ENCODE peak calls at places on chromosomes 5 and 9, in four cellular contexts. J, O, P and L are unnamed samples.

GRCh38 chr5:1726469-1726865 is 73.2 kb downstream of the MRPL36 start:
- DNase-seq in O (no peak), J (no peak), P (no peak), L (no peak)

GRCh38 chr9:34046784-34047379 is 1.8 kb downstream of the UBAP2 start:
- DNase-seq in O (no peak), J (no peak), P (no peak), L (no peak)

GRCh38 chr5:115430374-115430773 is 114.2 kb downstream of the FEM1C start:
- DNase-seq in O (no peak), P (no peak), J (no peak), L (no peak)

GRCh38 chr5:172722309-172722815 is 48.6 kb downstream of the DUSP1 start:
- DNase-seq in P (no peak), J (no peak), O (no peak), L (no peak)

GRCh38 chr5:151896041-151896691 is 28.5 kb downstream of the GLRA1 start:
- DNase-seq in O (no peak), J (no peak), P (no peak), L (no peak)

GRCh38 chr5:126650463-126650862 is 49.7 kb downstream of the PHAX start:
- DNase-seq in O (no peak), P (peak), J (no peak), L (no peak)

GRCh38 chr5:61467766-61468482 is 135.9 kb downstream of the ZSWIM6 start:
- DNase-seq in P (no peak), O (no peak), J (no peak), L (no peak)

GRCh38 chr9:98974994-98975712 is 31.4 kb downstream of the COL15A1 start:
- DNase-seq in J (peak), P (peak), O (peak), L (peak)

GRCh38 chr5:157449011-157449723 is 10.8 kb upstream of the NIPAL4 start:
- DNase-seq in O (no peak), J (no peak), P (no peak), L (no peak)

GRCh38 chr5:125257057-125257970 is 510.9 kb upstream of the ZNF608 start:
- DNase-seq in P (no peak), O (no peak), J (no peak), L (no peak)

GRCh38 chr9:116323012-116323411 is 169.4 kb downstream of the PAPPA start:
- DNase-seq in P (no peak), J (no peak), O (no peak), L (no peak)

GRCh38 chr9:5825896-5826622 is 6.9 kb downstream of the ERMP1 start:
- DNase-seq in P (no peak), J (no peak), O (no peak), L (no peak)

GRCh38 chr5:143055596-143056330 is 285.6 kb downstream of the ARHGAP26 start:
- DNase-seq in J (no peak), P (no peak), O (no peak), L (no peak)

GRCh38 chr9:86508208-86508903 is 154.1 kb upstream of the TUT7 start:
- DNase-seq in O (no peak), P (no peak), J (no peak), L (no peak)

GRCh38 chr5:113295111-113295539 is 139.7 kb downstream of the TSSK1B start:
- DNase-seq in P (no peak), J (no peak), O (no peak), L (no peak)

GRCh38 chr5:113292535-113292934 is 142.3 kb downstream of the TSSK1B start:
- DNase-seq in P (no peak), J (no peak), O (no peak), L (no peak)

GRCh38 chr5:113293068-113293571 is 141.7 kb downstream of the TSSK1B start:
- DNase-seq in O (no peak), J (no peak), P (no peak), L (no peak)

GRCh38 chr5:113293613-113294340 is 141.0 kb downstream of the TSSK1B start:
- DNase-seq in P (no peak), J (no peak), O (no peak), L (no peak)

DNA sequence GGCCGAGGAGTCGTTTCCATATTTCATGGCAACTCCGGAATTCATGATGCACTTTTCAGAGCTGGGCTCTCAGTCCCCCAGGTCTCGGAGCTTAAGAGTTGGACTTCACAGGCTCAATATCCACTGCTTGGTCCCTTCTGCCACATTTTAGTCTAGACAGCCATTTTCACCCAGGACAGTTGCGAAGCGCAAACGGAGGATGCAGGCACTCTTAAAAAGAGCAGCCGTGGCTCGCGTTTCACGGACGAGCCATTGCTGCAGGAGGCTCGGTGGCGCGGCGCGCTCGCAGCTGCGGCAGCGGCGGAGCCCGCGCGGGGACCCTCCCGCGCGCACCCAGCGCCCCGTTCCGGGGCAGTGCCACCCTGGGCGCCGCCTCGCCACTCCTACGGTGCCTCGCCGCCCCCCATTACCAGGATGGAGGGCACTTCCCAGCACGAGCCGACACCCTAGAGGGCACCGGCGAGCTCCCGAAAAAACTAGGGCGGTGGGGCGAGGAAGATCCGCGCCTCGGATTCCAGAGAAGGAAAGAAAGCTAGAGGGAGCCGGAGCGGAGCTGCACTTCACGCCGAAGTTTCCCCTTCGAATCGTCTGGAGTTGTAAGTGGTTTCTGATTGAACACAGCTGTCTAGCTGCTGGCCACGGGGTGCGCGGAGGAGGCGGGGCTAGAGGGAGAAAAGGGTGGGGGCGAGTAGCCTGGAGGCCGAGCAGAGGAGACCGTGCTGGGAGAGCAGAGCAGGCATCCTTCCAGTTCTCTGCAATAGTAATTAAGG is 140.3 kb downstream of the TSSK1B start:
- DNase-seq in P (no peak), J (peak), O (peak), L (no peak)
- TF ChIP-seq CTCF in P (no peak), J (peak), O (no peak), L (peak)

DNA sequence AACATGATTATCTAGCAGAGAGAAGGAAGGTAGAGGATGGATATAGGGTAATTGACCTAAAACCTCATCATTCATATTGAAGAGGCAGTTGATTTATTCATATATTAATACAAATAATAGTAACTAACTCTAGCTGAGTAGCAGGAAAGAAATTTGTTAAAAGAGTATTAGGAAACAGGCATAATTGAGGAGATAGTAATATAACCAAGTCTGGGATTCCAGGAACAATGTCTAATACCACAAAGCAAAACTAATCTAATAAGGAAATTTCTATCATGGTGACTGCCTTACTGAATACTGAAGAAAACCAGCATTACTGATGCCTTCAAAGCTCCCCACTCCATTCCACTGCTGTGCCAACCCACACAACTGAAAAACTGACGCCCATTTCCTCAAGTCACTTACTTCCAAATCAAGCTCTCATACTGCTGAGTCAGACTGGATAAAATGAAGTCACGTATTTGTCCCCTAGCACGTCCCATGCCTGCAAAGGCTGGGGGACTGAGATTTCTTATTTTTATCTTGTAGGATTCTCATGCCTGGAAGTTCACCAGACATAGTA is 153.9 kb downstream of the SMC2 start:
- DNase-seq in O (no peak), P (no peak), J (no peak), L (no peak)
- H3K4me3 ChIP-seq in O (no peak), P (no peak), J (no peak), L (no peak)

GRCh38 chr9:131270171-131271015 is 5.9 kb downstream of the FAM78A start:
- DNase-seq in O (peak), P (no peak), J (no peak), L (no peak)
- TF ChIP-seq TCF7L2 in O (no peak), P (no peak), J (no peak), L (no peak)

DNA sequence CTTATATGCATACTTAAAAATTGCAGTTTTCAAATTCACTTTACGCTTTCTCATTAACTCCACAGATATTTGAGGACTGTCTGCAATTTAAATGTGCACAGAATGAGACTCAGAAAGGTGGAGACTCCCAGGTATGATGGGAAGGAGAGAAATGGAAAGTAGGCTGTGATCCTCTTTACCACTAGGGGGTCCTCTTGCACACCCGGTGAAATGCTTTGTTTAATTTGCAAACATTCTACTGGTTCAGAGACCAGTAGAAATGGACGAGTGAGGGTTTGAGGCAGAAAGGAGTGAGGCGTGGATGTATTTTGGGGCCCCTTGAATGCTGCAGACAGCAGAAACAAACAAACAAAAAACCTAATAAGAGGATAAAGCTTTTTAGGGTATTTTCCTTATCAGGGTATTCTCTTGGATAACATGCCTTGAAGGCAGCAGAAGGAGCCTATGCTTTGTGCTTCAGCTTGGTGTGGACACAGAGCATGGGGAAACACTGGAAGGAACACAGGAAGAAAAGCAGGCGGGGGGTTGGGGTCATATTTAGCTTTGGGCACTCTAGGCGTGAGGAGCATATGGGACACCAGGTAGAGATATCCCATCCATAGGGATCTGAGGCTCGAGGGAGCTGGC is 410.1 kb downstream of the DMRT2 start:
- DNase-seq in J (no peak), O (no peak), P (peak), L (no peak)
- TF ChIP-seq CTCF in J (peak), O (peak), P (peak), L (peak)

DNA sequence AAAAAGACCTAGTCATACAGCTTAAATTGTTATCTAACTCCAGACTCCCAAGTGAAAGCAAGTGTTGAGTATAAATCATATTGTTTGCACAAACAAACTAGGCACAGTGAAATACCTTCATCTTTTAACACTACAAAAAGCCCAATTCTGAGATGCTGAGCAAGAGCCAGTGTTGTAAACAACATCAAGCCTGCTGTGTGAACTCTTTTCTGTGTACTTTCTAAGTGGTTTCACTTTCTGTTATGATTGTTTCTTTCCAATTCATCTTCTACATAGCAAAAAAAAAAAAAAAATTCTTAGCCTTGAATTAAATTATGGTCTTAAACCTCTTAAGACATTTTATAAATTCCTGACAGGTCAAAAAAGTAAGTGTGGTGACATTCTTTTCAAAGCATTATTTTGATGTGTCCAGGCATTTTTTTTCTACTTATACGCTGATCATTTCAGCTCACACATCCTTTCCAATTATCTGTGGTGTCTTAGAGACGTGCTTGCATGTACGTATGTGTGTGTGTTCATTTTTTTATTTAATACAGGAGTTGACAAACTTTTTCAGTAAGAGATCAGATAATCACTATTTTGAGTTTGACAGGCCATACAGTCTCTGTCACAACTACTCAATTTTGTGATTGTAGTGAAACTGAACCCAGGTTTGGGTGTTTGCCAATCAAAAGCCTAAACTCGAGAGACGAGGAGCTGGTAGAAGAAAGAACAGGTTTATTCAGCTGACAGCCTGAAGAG is 556.1 kb downstream of the CDH9 start:
- DNase-seq in J (no peak), P (no peak), O (no peak), L (peak)
- H3K4me3 ChIP-seq in J (no peak), P (no peak), O (no peak), L (peak)

DNA sequence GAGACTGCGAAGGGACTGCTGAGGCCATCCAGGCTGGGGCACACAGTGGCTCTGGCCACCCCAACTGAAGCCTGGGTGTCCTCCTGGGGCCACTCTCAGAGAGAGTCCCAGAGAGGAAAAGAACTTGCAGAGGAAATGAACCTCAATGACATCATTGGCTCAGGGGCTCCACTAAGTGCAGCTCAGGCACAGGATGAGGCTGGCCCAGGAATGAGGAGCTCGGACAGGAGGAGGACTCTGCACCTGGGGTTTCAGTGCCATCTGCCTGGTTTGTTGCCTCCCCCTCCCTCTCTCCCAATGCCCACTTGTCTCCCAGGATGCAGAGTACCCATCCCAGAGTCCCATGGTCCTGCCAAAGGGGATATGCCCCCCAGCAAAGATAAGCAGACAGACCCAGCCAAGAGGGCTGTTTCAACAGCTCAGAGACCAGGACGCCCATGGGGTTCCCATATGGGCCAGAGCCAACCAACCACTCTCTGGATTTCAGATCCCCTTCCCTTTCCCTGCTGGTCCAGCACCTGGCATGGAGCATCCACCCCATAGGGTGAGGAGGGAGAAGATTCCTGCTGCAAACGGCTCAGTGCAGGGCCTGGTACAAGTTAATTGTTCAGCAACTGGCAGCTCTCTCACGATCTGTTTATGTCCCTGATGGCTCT is 26.9 kb upstream of the OLFM1 start:
- DNase-seq in P (no peak), O (no peak), J (no peak), L (no peak)
- TF ChIP-seq TCF7L2 in P (no peak), O (no peak), J (no peak), L (no peak)

DNA sequence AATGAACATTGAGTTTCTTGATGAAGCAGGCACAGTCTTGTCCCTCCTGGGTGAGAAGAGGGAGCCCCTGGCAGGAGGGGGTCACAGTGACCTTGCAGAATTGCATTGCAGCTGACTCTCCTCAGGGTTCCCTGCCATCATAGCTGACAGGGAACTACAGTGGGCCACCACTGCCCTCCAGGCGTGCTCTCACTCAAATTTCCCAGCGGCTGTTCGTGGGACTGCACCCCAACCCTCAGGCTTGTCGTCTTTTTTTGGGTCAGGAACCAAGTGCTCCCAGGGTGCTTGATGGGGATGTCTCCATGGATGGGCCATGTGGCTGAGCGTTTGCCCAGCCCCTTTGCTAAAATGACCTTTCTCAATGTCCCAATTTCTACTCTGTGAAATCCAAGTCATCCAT is 215.8 kb downstream of the MELK start:
- DNase-seq in P (no peak), J (peak), O (peak), L (no peak)
- TF ChIP-seq CTCF in P (peak), J (peak), O (peak), L (no peak)

GRCh38 chr9:131593936-131594665 is 48.8 kb downstream of the PRRT1B start:
- DNase-seq in P (no peak), J (no peak), O (no peak), L (no peak)
- H3K4me3 ChIP-seq in P (no peak), J (no peak), O (no peak), L (no peak)